ENCODE peak calls at places on chromosomes 4 and X, in eight cellular contexts. Q, Y, T, X, H, K, R and O are unnamed samples.

GRCh38 chr4:10524196-10524833 is 67.1 kb upstream of the ZNF518B start:
- DNase-seq in Q (no peak), Y (no peak), T (no peak), X (no peak), H (no peak), K (no peak), R (no peak), O (no peak)

GRCh38 chrX:19670854-19671620 is 155.7 kb upstream of the MAP3K15 start:
- DNase-seq in Q (peak), Y (no peak), T (no peak), X (no peak), H (no peak), K (no peak), R (peak), O (no peak)

GRCh38 chrX:132395645-132396044 is 93.2 kb downstream of the MBNL3 start:
- DNase-seq in Q (no peak), Y (no peak), T (no peak), X (no peak), H (no peak), K (no peak), R (no peak), O (no peak)

GRCh38 chr4:173991321-173991720 is 292.1 kb downstream of the FBXO8 start:
- DNase-seq in Q (no peak), Y (no peak), T (no peak), X (no peak), H (no peak), K (no peak), R (no peak), O (no peak)

GRCh38 chrX:38117485-38117884 is 103.2 kb downstream of the SRPX start:
- DNase-seq in Q (no peak), Y (peak), T (no peak), X (peak), H (peak), K (no peak), R (no peak), O (peak)

GRCh38 chr4:154779362-154779947 is 1.6 kb upstream of the RBM46 start:
- DNase-seq in Q (peak), Y (peak), T (no peak), X (no peak), H (no peak), K (no peak), R (no peak), O (no peak)

GRCh38 chr4:172055498-172055897 is 242.3 kb downstream of the GALNTL6 start:
- DNase-seq in Q (no peak), Y (no peak), T (no peak), X (no peak), H (no peak), K (no peak), R (no peak), O (no peak)

GRCh38 chrX:14673764-14674163 is 144.4 kb downstream of the GLRA2 start:
- DNase-seq in Q (no peak), Y (peak), T (no peak), X (peak), H (peak), K (peak), R (no peak), O (peak)

GRCh38 chr4:101701551-101701950 is 89.0 kb upstream of the BANK1 start:
- DNase-seq in Q (peak), Y (no peak), T (no peak), X (no peak), H (no peak), K (no peak), R (no peak), O (no peak)

GRCh38 chr4:6986067-6986780 is 56.9 kb upstream of the TADA2B start:
- DNase-seq in Q (peak), Y (peak), T (no peak), X (no peak), H (no peak), K (no peak), R (peak), O (no peak)

GRCh38 chr4:20544645-20545044 is 155.6 kb upstream of the PACRGL start:
- DNase-seq in Q (peak), Y (peak), T (no peak), X (no peak), H (no peak), K (no peak), R (no peak), O (no peak)

GRCh38 chr4:100095729-100096595 is 94.3 kb downstream of the DDIT4L start:
- DNase-seq in Q (peak), Y (peak), T (peak), X (peak), H (peak), K (peak), R (peak), O (peak)

GRCh38 chrX:41722816-41723215 is 1.2 kb upstream of the GPR82 start:
- DNase-seq in Q (no peak), Y (no peak), T (no peak), X (no peak), H (no peak), K (no peak), R (no peak), O (no peak)

GRCh38 chr4:183828839-183829238 is 76.3 kb upstream of the STOX2 start:
- DNase-seq in Q (no peak), Y (no peak), T (no peak), X (no peak), H (no peak), K (no peak), R (no peak), O (no peak)

GRCh38 chr4:117968606-117969005 is 65.7 kb upstream of the NDST3 start:
- DNase-seq in Q (no peak), Y (no peak), T (no peak), X (no peak), H (no peak), K (no peak), R (no peak), O (no peak)

GRCh38 chr4:56129431-56129861 is 180.7 kb downstream of the CEP135 start:
- DNase-seq in Q (peak), Y (peak), T (no peak), X (no peak), H (no peak), K (peak), R (no peak), O (no peak)

GRCh38 chrX:4570141-4570540 is 856.7 kb upstream of the PRKX start:
- DNase-seq in Q (no peak), Y (no peak), T (no peak), X (no peak), H (no peak), K (no peak), R (no peak), O (no peak)

GRCh38 chr4:74805601-74806000 is 11.3 kb upstream of the BTC start:
- DNase-seq in Q (no peak), Y (no peak), T (no peak), X (no peak), H (no peak), K (no peak), R (no peak), O (no peak)

GRCh38 chrX:39222361-39223113 is 421.3 kb downstream of the MID1IP1 start:
- DNase-seq in Q (no peak), Y (no peak), T (no peak), X (no peak), H (no peak), K (no peak), R (no peak), O (no peak)

GRCh38 chrX:41684138-41684537 is 4.6 kb upstream of the GPR34 start:
- DNase-seq in Q (no peak), Y (no peak), T (no peak), X (no peak), H (no peak), K (no peak), R (no peak), O (no peak)

GRCh38 chrX:123087326-123087725 is 96.8 kb upstream of the GRIA3 start:
- DNase-seq in Q (no peak), Y (no peak), T (no peak), X (no peak), H (no peak), K (no peak), R (no peak), O (no peak)

GRCh38 chr4:8224596-8225289 is 25.7 kb downstream of the SH3TC1 start:
- DNase-seq in Q (no peak), Y (peak), T (no peak), X (no peak), H (no peak), K (no peak), R (no peak), O (no peak)

GRCh38 chrX:1242901-1243402 is 25.7 kb upstream of the CSF2RA start:
- DNase-seq in Q (no peak), Y (no peak), T (peak), X (no peak), H (peak), K (peak), R (no peak), O (no peak)

GRCh38 chr4:27088491-27088890 is 227.8 kb downstream of the STIM2 start:
- DNase-seq in Q (no peak), Y (no peak), T (no peak), X (no peak), H (no peak), K (no peak), R (no peak), O (no peak)

GRCh38 chrX:24646745-24647182 is 383 bp downstream of the PCYT1B start:
- DNase-seq in Q (peak), Y (peak), T (no peak), X (peak), H (no peak), K (peak), R (no peak), O (peak)

GRCh38 chr4:15906024-15906443 is 32.5 kb downstream of the FGFBP1 start:
- DNase-seq in Q (peak), Y (peak), T (no peak), X (no peak), H (peak), K (peak), R (no peak), O (no peak)

GRCh38 chr4:13903061-13903460 is 275.5 kb upstream of the BOD1L1 start:
- DNase-seq in Q (no peak), Y (no peak), T (no peak), X (no peak), H (no peak), K (no peak), R (no peak), O (no peak)

GRCh38 chr4:113292371-113293042 is 243.1 kb downstream of the ANK2 start:
- DNase-seq in Q (peak), Y (peak), T (no peak), X (no peak), H (no peak), K (no peak), R (no peak), O (peak)

GRCh38 chrX:48956728-48957414 is 536 bp downstream of the OTUD5 start:
- DNase-seq in Q (peak), Y (no peak), T (peak), X (no peak), H (peak), K (peak), R (no peak), O (no peak)

GRCh38 chr4:80963051-80963450 is 67.5 kb upstream of the BMP3 start:
- DNase-seq in Q (no peak), Y (no peak), T (no peak), X (no peak), H (no peak), K (no peak), R (no peak), O (no peak)

GRCh38 chr4:5191831-5192230 is 140.6 kb downstream of the STK32B start:
- DNase-seq in Q (no peak), Y (no peak), T (no peak), X (no peak), H (no peak), K (no peak), R (no peak), O (no peak)

GRCh38 chr4:124401611-124402010 is 310.9 kb downstream of the ANKRD50 start:
- DNase-seq in Q (no peak), Y (no peak), T (no peak), X (no peak), H (no peak), K (no peak), R (no peak), O (no peak)